ENCODE peak calls at places on chromosomes 5 and 9, in nine cellular contexts. B is stomach, Y is breast epithelium, N is spleen, F is thyroid gland, J is right lobe of liver, W is uterus, Z is ovary, K is IMR-90. C is an unnamed sample. For H3K36me3, the result is how much of the 10 kb centered on the place peaks cover.

GRCh38 chr5:67082941-67083340 is 113.7 kb downstream of the CD180 start:
- DNase-seq in B (no peak), Y (no peak), N (no peak), F (no peak), J (no peak), W (no peak), Z (no peak), K (no peak), C (no peak)

GRCh38 chr5:115842089-115842881 is 550 bp downstream of the AP3S1 start:
- DNase-seq in B (no peak), Y (no peak), N (no peak), F (peak), J (no peak), W (peak), Z (no peak), K (no peak), C (peak)

GRCh38 chr5:129358069-129358468 is 102.0 kb upstream of the ADAMTS19 start:
- DNase-seq in B (no peak), Y (no peak), N (peak), F (no peak), J (no peak), W (no peak), Z (no peak), K (no peak), C (no peak)

GRCh38 chr9:134552349-134552990 is 89.1 kb upstream of the COL5A1 start:
- DNase-seq in B (no peak), Y (no peak), N (peak), F (no peak), J (no peak), W (no peak), Z (no peak), K (no peak), C (no peak)

GRCh38 chr5:96067251-96067650 is 105.6 kb upstream of the ELL2 start:
- DNase-seq in B (no peak), Y (no peak), N (no peak), F (no peak), J (no peak), W (no peak), Z (no peak), K (no peak), C (no peak)

GRCh38 chr5:132460835-132461230 is 29.7 kb downstream of the IRF1 start:
- DNase-seq in B (no peak), Y (no peak), N (peak), F (no peak), J (no peak), W (no peak), Z (no peak), K (no peak), C (no peak)

GRCh38 chr5:115461506-115462290 is 82.9 kb downstream of the FEM1C start:
- DNase-seq in B (no peak), Y (no peak), N (no peak), F (no peak), J (no peak), W (no peak), Z (no peak), K (peak), C (no peak)

GRCh38 chr5:66113160-66113559 is 30.9 kb upstream of the SREK1 start:
- DNase-seq in B (no peak), Y (no peak), N (no peak), F (no peak), J (no peak), W (no peak), Z (no peak), K (peak), C (no peak)

GRCh38 chr9:122897969-122898368 is 7.2 kb downstream of the RC3H2 start:
- DNase-seq in B (no peak), Y (no peak), N (no peak), F (no peak), J (no peak), W (no peak), Z (no peak), K (peak), C (no peak)

GRCh38 chr5:124132843-124133242 is 613.6 kb downstream of the ZNF608 start:
- DNase-seq in B (no peak), Y (peak), N (no peak), F (no peak), J (no peak), W (no peak), Z (no peak), K (no peak), C (no peak)

GRCh38 chr9:76528642-76529190 is 69.7 kb downstream of the GCNT1 start:
- DNase-seq in B (no peak), Y (no peak), N (no peak), F (no peak), J (no peak), W (no peak), Z (no peak), K (no peak), C (no peak)

GRCh38 chr5:82375488-82376294 is 97.5 kb upstream of the RPS23 start:
- DNase-seq in B (no peak), Y (no peak), N (no peak), F (no peak), J (no peak), W (no peak), Z (no peak), K (no peak), C (no peak)

GRCh38 chr5:171314728-171315385 is 5.8 kb downstream of the TLX3 start:
- DNase-seq in B (no peak), Y (no peak), N (no peak), F (peak), J (no peak), W (no peak), Z (no peak), K (no peak), C (peak)

GRCh38 chr5:171316258-171317121 is 7.4 kb downstream of the TLX3 start:
- DNase-seq in B (no peak), Y (no peak), N (no peak), F (no peak), J (no peak), W (no peak), Z (no peak), K (peak), C (no peak)

GRCh38 chr5:171317225-171317624 is 8.2 kb downstream of the TLX3 start:
- DNase-seq in B (no peak), Y (no peak), N (no peak), F (no peak), J (no peak), W (no peak), Z (no peak), K (no peak), C (no peak)

GRCh38 chr5:171315386-171315891 is 6.4 kb downstream of the TLX3 start:
- DNase-seq in B (no peak), Y (no peak), N (no peak), F (no peak), J (no peak), W (no peak), Z (no peak), K (no peak), C (no peak)

DNA sequence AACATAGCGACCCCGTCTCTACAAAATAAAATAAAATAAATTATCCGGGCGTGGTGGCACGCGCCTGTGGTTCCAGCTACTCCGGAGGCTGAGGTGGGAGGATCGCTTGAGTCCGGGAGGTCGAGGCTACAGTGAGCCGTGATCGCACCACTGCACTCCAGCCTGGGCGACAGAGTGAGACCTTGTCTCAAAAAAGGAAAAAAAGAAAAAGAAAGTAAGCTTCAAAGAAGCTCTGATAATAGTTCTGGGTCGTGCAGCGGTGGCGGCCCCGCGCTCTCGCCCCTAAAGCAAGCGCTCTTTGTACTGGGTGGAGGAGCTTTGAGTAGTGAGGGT is 6.8 kb downstream of the TLX3 start:
- DNase-seq in B (no peak), Y (no peak), N (no peak), F (no peak), J (no peak), W (no peak), Z (no peak), K (no peak), C (no peak)
- H3K36me3 ChIP-seq in B (under half), Y (under half), N (under half), F (under half), J (under half), W (under half), Z (under half), K (under half), C (under half)

DNA sequence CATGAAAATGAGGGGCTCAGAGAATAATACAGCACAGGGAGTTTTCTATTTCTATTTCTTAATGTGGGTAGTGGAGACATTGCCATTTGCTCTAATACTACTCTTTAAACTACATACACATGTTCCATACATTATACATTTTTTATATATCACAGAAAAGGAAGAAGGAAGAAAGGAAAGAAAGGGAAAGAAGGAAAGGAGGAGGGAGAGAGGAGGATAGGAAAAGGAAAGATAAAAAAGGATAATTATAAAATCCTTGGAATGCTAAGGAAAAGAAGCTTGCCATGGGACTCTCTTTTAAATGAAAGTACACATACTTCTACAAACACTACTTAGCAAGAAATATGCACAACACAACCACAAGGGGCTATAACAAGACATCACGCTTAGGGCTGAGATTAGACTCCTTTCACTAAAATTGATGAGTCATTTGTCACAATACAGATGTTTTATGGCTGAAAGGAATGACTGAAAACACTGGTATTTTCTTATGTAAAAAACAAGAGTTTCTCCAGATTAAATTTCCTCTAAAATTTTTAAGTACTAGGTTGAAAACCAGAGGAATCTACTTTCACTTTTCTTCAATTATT is 219.8 kb downstream of the ARL15 start:
- DNase-seq in B (no peak), Y (no peak), N (no peak), F (no peak), J (no peak), W (no peak), Z (no peak), K (peak), C (no peak)
- H3K27ac ChIP-seq in B (no peak), Y (no peak), N (no peak), F (no peak), J (no peak), W (no peak), Z (no peak), K (no peak), C (no peak)

DNA sequence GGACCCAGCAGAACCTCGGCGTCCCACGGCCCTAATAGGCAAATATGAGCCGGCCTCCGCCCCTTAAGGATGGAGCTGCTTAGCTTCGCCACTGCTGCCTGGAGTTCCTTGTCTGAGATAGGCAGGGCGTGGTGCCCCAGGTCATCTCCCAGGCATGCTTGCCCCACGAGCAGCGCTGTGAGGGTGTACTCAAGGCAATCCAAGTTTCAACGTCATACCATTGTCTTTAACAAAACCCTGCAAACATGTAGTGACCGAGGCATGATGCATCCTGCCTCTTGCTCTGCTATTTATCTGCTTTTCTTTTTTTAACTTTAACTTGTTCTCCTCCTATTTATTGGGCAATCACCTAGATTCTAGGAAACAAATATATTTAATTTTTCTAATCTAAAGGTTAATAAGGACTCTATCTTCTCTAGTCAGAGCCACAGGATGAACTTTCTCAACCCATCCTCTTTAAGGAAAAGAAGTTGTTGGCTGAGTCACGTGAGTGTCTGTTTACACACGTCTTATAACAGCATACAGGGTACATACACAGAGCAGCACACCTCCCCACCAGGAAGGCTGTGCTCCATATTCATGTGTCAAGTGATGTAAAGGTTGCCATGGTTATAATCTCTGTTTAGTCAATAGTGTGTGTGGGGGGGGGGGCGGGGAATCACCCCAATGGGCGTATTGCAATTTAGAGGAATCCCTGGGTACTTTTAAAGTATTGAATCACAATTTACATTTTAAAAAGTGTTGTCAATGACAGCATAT is 27.3 kb upstream of the ZSWIM6 start:
- DNase-seq in B (peak), Y (no peak), N (no peak), F (no peak), J (no peak), W (no peak), Z (no peak), K (peak), C (no peak)
- TF ChIP-seq POLR2A in B (no peak), Y (no peak), N (no peak), F (no peak), J (no peak), W (no peak), Z (no peak), K (no peak), C (no peak)

GRCh38 chr9:133044661-133045060 is 13.9 kb downstream of the GTF3C5 start:
- DNase-seq in B (no peak), Y (no peak), N (no peak), F (no peak), J (no peak), W (no peak), Z (no peak), K (no peak), C (no peak)

GRCh38 chr9:133046900-133047295 is 14.9 kb upstream of the CEL start:
- DNase-seq in B (no peak), Y (no peak), N (no peak), F (no peak), J (no peak), W (no peak), Z (no peak), K (no peak), C (no peak)

GRCh38 chr9:133044125-133044524 is 13.3 kb downstream of the GTF3C5 start:
- DNase-seq in B (no peak), Y (no peak), N (no peak), F (no peak), J (no peak), W (no peak), Z (no peak), K (no peak), C (no peak)

GRCh38 chr9:133045132-133045531 is 14.3 kb downstream of the GTF3C5 start:
- DNase-seq in B (no peak), Y (no peak), N (no peak), F (no peak), J (no peak), W (no peak), Z (no peak), K (no peak), C (no peak)

DNA sequence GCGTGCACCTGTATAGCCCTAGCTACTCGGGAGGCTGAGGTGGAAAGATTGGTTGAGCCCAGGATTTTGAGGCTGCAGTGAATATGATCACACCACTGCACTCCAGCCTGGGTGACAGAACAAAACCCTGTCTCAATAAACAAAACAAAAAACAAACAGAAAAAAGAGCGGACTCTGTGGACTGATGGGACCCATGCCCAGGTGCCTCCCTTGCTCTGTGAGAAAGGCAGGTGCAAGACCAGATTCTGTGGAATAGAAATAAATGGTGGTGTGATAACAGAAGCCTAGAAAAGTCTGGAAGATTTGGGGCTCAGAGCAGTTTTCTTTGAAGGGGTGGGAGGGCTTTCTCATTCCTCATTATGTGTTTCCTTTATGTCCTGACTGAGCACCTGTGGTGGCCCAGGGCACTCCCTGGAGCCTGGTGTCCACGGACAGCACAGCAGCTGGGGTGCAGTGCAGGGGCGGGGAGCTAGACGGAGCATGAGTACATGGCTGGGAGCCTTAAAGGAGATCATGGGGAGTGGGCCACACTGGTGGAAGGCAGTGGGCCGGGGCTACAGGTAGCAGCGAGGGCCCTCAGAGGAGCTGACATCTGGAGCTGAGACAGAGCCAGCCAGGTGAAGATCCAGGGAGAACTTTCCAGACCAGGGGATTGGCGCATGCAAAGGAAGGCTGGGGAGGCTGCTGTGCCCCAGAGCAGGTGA is 15.4 kb upstream of the CEL start:
- DNase-seq in B (no peak), Y (no peak), N (no peak), F (no peak), J (no peak), W (no peak), Z (no peak), K (no peak), C (no peak)
- H3K36me3 ChIP-seq in B (half or more), Y (under half), N (half or more), F (half or more), J (half or more), W (under half), Z (under half), K (half or more), C (under half)

DNA sequence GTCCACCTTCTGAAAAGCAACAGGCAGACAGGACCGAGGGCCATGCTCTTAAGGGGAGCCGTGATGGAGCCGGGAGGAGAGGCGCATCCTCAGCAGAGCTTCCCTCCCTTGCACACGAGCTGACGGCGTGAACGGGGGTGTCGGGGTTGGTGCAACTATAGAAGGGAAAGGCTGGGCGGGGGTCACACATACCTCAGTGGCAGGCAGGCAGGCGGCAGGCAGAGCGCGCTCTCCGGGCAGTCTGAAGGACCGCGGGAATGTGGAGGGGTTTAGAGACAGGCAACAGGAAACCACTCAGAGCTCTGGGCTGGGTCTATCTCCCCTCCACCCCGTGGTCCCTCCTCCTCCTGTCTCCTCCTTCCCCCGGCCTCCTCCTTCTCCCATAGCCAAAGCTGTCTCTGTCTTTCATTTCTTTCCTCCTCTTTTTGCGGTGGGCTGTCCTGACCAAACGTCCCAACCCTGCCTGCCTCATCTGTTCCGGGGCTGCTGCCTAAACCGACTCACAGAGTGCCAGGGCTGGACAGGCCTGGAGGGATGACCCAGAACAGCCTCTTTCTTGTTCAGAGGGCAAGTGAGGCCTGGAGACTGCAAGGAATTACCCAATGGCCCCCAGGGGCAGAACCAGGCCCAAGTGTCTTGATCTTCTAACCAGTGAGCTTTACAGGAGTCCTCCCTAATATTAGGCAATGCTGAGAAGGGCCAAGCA is at the start of gene SPARC:
- DNase-seq in B (no peak), Y (peak), N (no peak), F (peak), J (peak), W (peak), Z (peak), K (peak), C (peak)
- H3K27ac ChIP-seq in B (peak), Y (peak), N (peak), F (peak), J (peak), W (peak), Z (peak), K (peak), C (peak)

GRCh38 chr5:1836891-1837880 is 36.0 kb downstream of the NDUFS6 start:
- DNase-seq in B (no peak), Y (no peak), N (peak), F (no peak), J (no peak), W (no peak), Z (no peak), K (no peak), C (no peak)

GRCh38 chr5:1840741-1841521 is 39.7 kb downstream of the NDUFS6 start:
- DNase-seq in B (no peak), Y (no peak), N (peak), F (peak), J (no peak), W (no peak), Z (no peak), K (no peak), C (no peak)

GRCh38 chr5:1842026-1842819 is 40.5 kb downstream of the IRX4 start:
- DNase-seq in B (no peak), Y (no peak), N (no peak), F (no peak), J (no peak), W (no peak), Z (no peak), K (no peak), C (no peak)

GRCh38 chr5:1838013-1838412 is 36.8 kb downstream of the NDUFS6 start:
- DNase-seq in B (no peak), Y (no peak), N (peak), F (no peak), J (no peak), W (no peak), Z (no peak), K (no peak), C (no peak)

GRCh38 chr5:1840071-1840547 is 38.9 kb downstream of the NDUFS6 start:
- DNase-seq in B (no peak), Y (no peak), N (peak), F (no peak), J (no peak), W (no peak), Z (no peak), K (no peak), C (no peak)
- TF ChIP-seq POLR2A in B (no peak), Y (no peak), N (no peak), F (no peak), J (no peak), W (no peak), Z (no peak), K (no peak), C (no peak)

GRCh38 chr5:138895918-138896317 is 20.8 kb upstream of the LRRTM2 start:
- DNase-seq in B (no peak), Y (no peak), N (no peak), F (no peak), J (no peak), W (no peak), Z (no peak), K (no peak), C (no peak)

GRCh38 chr5:138890686-138891085 is 15.6 kb upstream of the LRRTM2 start:
- DNase-seq in B (no peak), Y (no peak), N (no peak), F (no peak), J (no peak), W (no peak), Z (no peak), K (peak), C (no peak)
- H3K36me3 ChIP-seq in B (half or more), Y (under half), N (under half), F (under half), J (under half), W (under half), Z (under half), K (under half), C (under half)

GRCh38 chr5:112737472-112738179 is at the start of gene APC:
- DNase-seq in B (peak), Y (peak), N (peak), F (peak), J (peak), W (peak), Z (peak), K (peak), C (peak)
- H3K27ac ChIP-seq in B (peak), Y (peak), N (peak), F (no peak), J (peak), W (peak), Z (peak), K (peak), C (peak)